ENCODE peak calls at places on chromosomes 7 and 10, in four cellular contexts. D is HepG2, P is GM12878, G is K562. X is an unnamed sample.

GRCh38 chr7:41965951-41966505 is 263.1 kb upstream of the INHBA start:
- DNase-seq in D (no peak), P (no peak), G (no peak), X (no peak)

GRCh38 chr10:128013626-128014025 is 106.7 kb downstream of the PTPRE start:
- DNase-seq in D (no peak), P (no peak), G (no peak), X (no peak)

GRCh38 chr7:139490130-139490529 is 6.7 kb upstream of the KLRG2 start:
- DNase-seq in D (no peak), P (no peak), G (no peak), X (no peak)

GRCh38 chr10:80207768-80208385 is 2.5 kb upstream of the ANXA11 start:
- DNase-seq in D (no peak), P (no peak), G (no peak), X (no peak)

GRCh38 chr7:130899638-130900401 is 165.8 kb upstream of the KLF14 start:
- DNase-seq in D (peak; percentile 95), P (no peak), G (no peak), X (no peak)

GRCh38 chr7:140594131-140594691 is 46.4 kb downstream of the DENND2A start:
- DNase-seq in D (no peak), P (no peak), G (no peak), X (no peak)

GRCh38 chr7:24721378-24722030 is 35.8 kb downstream of the GSDME start:
- DNase-seq in D (no peak), P (no peak), G (no peak), X (no peak)

GRCh38 chr10:67780759-67781538 is 57.0 kb downstream of the DNAJC12 start:
- DNase-seq in D (no peak), P (no peak), G (no peak), X (no peak)

GRCh38 chr7:77439572-77439971 is 23.4 kb upstream of the GSAP start:
- DNase-seq in D (peak; percentile 72), P (no peak), G (no peak), X (no peak)

GRCh38 chr10:48649349-48649944 is 35.2 kb upstream of the WDFY4 start:
- DNase-seq in D (no peak), P (no peak), G (no peak), X (no peak)

GRCh38 chr10:73586583-73586984 is 4.6 kb downstream of the USP54 start:
- DNase-seq in D (peak; percentile 93), P (no peak), G (no peak), X (no peak)

GRCh38 chr10:28177944-28178637 is 124.8 kb downstream of the MPP7 start:
- DNase-seq in D (no peak), P (no peak), G (no peak), X (no peak)

GRCh38 chr7:73597978-73598782 is 19.8 kb upstream of the TBL2 start:
- DNase-seq in D (no peak), P (no peak), G (no peak), X (no peak)

GRCh38 chr7:82625377-82625776 is 181.8 kb upstream of the CACNA2D1 start:
- DNase-seq in D (no peak), P (no peak), G (no peak), X (no peak)

GRCh38 chr10:126729314-126729871 is 58.9 kb upstream of the C10orf90 start:
- DNase-seq in D (no peak), P (no peak), G (no peak), X (no peak)

GRCh38 chr10:117609095-117609821 is 66.7 kb downstream of the EMX2 start:
- DNase-seq in D (peak; percentile 36), P (no peak), G (no peak), X (no peak)

GRCh38 chr7:121032645-121033460 is 44.3 kb downstream of the CPED1 start:
- DNase-seq in D (no peak), P (no peak), G (no peak), X (no peak)

GRCh38 chr10:99560277-99561126 is 27.8 kb downstream of the NKX2-3 start:
- DNase-seq in D (peak; percentile 55), P (no peak), G (peak; percentile 52), X (peak; percentile 76)

GRCh38 chr10:30455816-30456215 is 21.8 kb downstream of the MAP3K8 start:
- DNase-seq in D (no peak), P (no peak), G (no peak), X (no peak)

GRCh38 chr7:24821045-24821853 is 64.0 kb upstream of the GSDME start:
- DNase-seq in D (peak; percentile 35), P (peak; percentile 88), G (peak; percentile 74), X (no peak)

DNA sequence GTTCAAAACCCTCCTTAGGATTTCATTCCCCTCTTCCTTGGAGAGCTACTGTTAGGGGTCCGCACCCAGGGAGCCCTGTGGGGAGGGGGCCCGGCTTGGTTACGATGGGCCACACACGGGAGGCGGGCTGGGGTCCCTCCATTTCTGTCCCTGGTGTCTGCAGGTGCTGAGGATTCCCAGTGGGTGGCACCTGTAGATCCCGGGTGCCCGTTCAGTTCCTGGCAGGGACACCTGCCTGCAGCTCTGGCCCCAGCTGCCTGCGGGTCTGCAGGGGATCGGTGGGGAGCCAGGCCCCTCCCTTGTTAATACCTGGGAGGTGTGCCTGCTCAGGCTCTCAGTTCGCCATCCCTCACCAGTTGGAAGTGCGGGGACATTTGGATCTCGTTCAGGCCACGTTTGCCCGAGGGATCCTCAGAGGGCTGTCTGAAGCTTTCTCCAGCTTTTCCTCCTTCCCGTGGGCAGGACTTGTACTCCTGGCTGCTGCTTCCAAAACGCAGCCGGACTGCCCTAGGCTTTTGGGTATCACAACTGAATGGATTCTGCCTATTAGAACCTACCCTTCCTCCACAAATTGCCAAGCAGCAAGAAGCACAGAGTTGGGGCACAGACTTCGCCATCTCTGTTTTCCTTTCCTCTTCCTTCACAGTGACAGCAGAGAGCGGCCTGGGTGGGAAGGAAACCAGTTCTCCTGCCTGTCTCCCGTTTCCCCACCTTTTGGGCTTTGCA is 22.3 kb upstream of the IL15RA start:
- DNase-seq in D (no peak), P (no peak), G (no peak), X (no peak)
- TF ChIP-seq ATF2 in D (no peak), P (no peak), G (no peak), X (no peak)

DNA sequence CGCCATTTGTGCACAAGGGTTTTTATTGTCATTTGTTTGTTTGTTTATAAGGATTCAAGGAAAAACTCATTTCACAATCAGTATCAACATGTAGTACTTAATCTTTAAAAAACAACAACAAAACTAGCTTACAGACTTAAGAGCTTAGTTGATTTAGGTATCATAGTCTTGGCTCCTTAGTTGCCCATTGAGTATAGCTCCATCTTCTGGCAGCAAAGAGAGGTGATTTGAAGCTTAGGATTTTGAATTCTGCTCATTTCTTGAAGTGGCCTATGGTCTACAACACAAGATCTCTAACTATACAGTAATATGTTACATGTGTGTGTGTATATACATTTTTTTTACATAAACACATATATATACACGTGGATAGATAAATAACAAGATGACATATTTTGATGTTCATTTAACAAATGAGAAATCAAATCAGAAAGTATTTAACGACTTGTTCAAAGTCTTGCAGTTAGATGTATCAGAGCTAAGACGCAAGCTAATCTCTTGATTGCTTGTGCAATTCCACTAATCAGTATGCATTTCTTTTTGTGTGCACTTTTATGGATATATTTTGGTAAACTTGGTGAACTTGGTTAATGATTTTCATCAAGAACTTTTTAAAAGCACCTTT is 307.3 kb downstream of the CAMK1D start:
- DNase-seq in D (peak; percentile 37), P (no peak), G (peak; percentile 37), X (no peak)
- TF ChIP-seq ATF2 in D (no peak), P (no peak), G (no peak), X (no peak)

GRCh38 chr10:98528166-98528784 is 81.5 kb upstream of the HPS1 start:
- DNase-seq in D (no peak), P (no peak), G (no peak), X (no peak)
- TF ChIP-seq ATF2 in D (no peak), P (no peak), G (no peak), X (no peak)

DNA sequence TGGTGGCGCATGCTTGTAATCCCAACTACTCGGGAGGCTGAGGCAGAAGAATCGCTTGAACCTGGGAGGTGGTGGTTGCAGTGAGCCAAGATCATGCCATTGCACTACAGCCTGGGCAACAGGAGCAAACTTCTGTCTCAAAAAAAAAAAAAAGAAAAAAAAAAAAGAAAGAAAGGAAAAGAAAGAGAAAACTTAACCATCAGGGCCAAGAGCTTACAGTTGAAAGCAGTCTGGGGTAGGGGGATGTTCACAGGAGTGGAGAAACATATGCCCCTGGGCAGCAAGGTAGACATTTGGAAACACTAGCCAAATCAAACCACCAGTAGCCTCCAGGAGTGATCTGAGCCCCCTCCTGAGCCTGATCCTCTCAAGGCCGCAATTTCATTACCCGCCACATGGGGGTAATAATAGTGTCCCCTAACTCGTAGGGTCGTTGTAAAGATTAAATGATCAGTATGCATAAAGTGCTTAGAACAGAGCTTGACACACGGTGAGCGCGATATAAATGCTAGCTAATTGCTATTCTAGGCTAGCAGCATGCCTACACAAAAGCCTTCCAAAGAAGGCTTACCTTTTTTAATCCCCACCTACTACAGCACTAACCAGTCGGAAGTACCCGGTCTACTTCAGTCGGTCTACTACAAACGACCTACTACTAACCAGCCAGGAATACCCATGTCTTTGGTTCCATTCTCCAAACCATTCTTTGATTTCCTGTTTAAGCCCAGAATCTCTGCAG is 274.3 kb upstream of the NEBL start:
- DNase-seq in D (no peak), P (no peak), G (peak; percentile 55), X (peak; percentile 52)
- TF ChIP-seq ATF2 in D (no peak), P (no peak), G (no peak), X (no peak)

GRCh38 chr10:11081413-11081812 is 63.7 kb downstream of the CELF2 start:
- DNase-seq in D (no peak), P (no peak), G (no peak), X (no peak)
- TF ChIP-seq ATF2 in D (no peak), P (no peak), G (no peak), X (no peak)

GRCh38 chr7:50662996-50663395 is 97.8 kb upstream of the DDC start:
- DNase-seq in D (no peak), P (no peak), G (no peak), X (no peak)
- TF ChIP-seq ATF2 in D (no peak), P (no peak), G (no peak), X (no peak)

GRCh38 chr7:20393021-20394015 is 62.6 kb downstream of the ITGB8 start:
- DNase-seq in D (no peak), P (peak; percentile 8), G (no peak), X (no peak)

GRCh38 chr7:20399516-20399915 is 68.8 kb downstream of the ITGB8 start:
- DNase-seq in D (no peak), P (no peak), G (no peak), X (no peak)

GRCh38 chr7:20395494-20395893 is 64.8 kb downstream of the ITGB8 start:
- DNase-seq in D (no peak), P (no peak), G (no peak), X (no peak)

GRCh38 chr7:20395094-20395493 is 64.4 kb downstream of the ITGB8 start:
- DNase-seq in D (no peak), P (no peak), G (no peak), X (no peak)
- TF ChIP-seq ATF2 in D (no peak), P (no peak), G (no peak), X (no peak)

X was measured in WTC11.